ENCODE peak calls at places on chromosomes 5 and 9, in nine cellular contexts. T, I, P, D, J, U, W, Y and R are unnamed samples. For H3K4me1, the result is how much of the 10 kb centered on the place peaks cover.

GRCh38 chr9:15211160-15211993 is 95.6 kb downstream of the TTC39B start:
- DNase-seq in T (peak), I (peak), P (peak), D (peak), J (peak), U (peak), W (peak), Y (peak), R (peak)

GRCh38 chr9:33092634-33093033 is 16.2 kb upstream of the SMU1 start:
- DNase-seq in T (no peak), I (no peak), P (no peak), D (no peak), J (no peak), U (no peak), W (no peak), Y (no peak), R (no peak)

GRCh38 chr5:61026004-61026403 is 81.0 kb downstream of the NDUFAF2 start:
- DNase-seq in T (no peak), I (no peak), P (no peak), D (no peak), J (no peak), U (no peak), W (no peak), Y (no peak), R (no peak)

GRCh38 chr5:7869474-7870136 is 657 bp downstream of the MTRR start:
- DNase-seq in T (no peak), I (no peak), P (peak), D (no peak), J (peak), U (no peak), W (no peak), Y (peak), R (no peak)

GRCh38 chr9:19994296-19994695 is 205.5 kb upstream of the SLC24A2 start:
- DNase-seq in T (no peak), I (peak), P (no peak), D (no peak), J (peak), U (no peak), W (no peak), Y (no peak), R (no peak)

GRCh38 chr9:7811679-7812078 is 12.1 kb upstream of the DMAC1 start:
- DNase-seq in T (no peak), I (no peak), P (no peak), D (no peak), J (no peak), U (no peak), W (no peak), Y (no peak), R (no peak)

GRCh38 chr9:16363073-16363781 is 507.2 kb downstream of the BNC2 start:
- DNase-seq in T (no peak), I (no peak), P (no peak), D (no peak), J (no peak), U (peak), W (no peak), Y (no peak), R (no peak)

GRCh38 chr5:163564321-163564924 is 59.0 kb downstream of the MAT2B start:
- DNase-seq in T (peak), I (peak), P (peak), D (peak), J (peak), U (peak), W (peak), Y (peak), R (peak)

GRCh38 chr5:116035123-116035522 is 2.9 kb downstream of the ARL14EPL start:
- DNase-seq in T (no peak), I (peak), P (no peak), D (no peak), J (peak), U (no peak), W (no peak), Y (no peak), R (no peak)

GRCh38 chr5:139668924-139669680 is 21.0 kb downstream of the CXXC5 start:
- DNase-seq in T (no peak), I (no peak), P (no peak), D (no peak), J (no peak), U (no peak), W (no peak), Y (no peak), R (no peak)

GRCh38 chr5:82160948-82161347 is 117.2 kb downstream of the RPS23 start:
- DNase-seq in T (no peak), I (no peak), P (no peak), D (no peak), J (no peak), U (no peak), W (no peak), Y (no peak), R (no peak)

GRCh38 chr9:110389148-110389783 is 51.6 kb upstream of the TXNDC8 start:
- DNase-seq in T (no peak), I (no peak), P (no peak), D (no peak), J (no peak), U (no peak), W (no peak), Y (no peak), R (no peak)

GRCh38 chr9:32991895-32992595 is 9.4 kb downstream of the APTX start:
- DNase-seq in T (no peak), I (no peak), P (no peak), D (no peak), J (no peak), U (no peak), W (no peak), Y (no peak), R (no peak)

GRCh38 chr9:131735238-131736181 is 4.4 kb downstream of the RAPGEF1 start:
- DNase-seq in T (no peak), I (no peak), P (no peak), D (no peak), J (no peak), U (no peak), W (no peak), Y (no peak), R (peak)

GRCh38 chr9:131738293-131738692 is 1.6 kb downstream of the RAPGEF1 start:
- DNase-seq in T (no peak), I (no peak), P (no peak), D (no peak), J (no peak), U (no peak), W (no peak), Y (no peak), R (no peak)

GRCh38 chr9:131734781-131735180 is 5.1 kb downstream of the RAPGEF1 start:
- DNase-seq in T (no peak), I (no peak), P (no peak), D (no peak), J (no peak), U (no peak), W (no peak), Y (no peak), R (no peak)

GRCh38 chr9:131737426-131737825 is 2.5 kb downstream of the RAPGEF1 start:
- DNase-seq in T (no peak), I (no peak), P (no peak), D (no peak), J (no peak), U (no peak), W (no peak), Y (no peak), R (no peak)

GRCh38 chr9:131736440-131736839 is 3.4 kb downstream of the RAPGEF1 start:
- DNase-seq in T (no peak), I (no peak), P (no peak), D (no peak), J (no peak), U (no peak), W (no peak), Y (no peak), R (no peak)
- H3K4me1 ChIP-seq in T (under half), I (under half), P (under half), D (under half), J (under half), U (under half), W (under half), Y (half or more), R (under half)

GRCh38 chr5:25441810-25442209 is 797.0 kb upstream of the CDH10 start:
- DNase-seq in T (no peak), I (no peak), P (no peak), D (no peak), J (no peak), U (no peak), W (no peak), Y (no peak), R (no peak)

GRCh38 chr5:25435882-25436281 is 791.1 kb upstream of the CDH10 start:
- DNase-seq in T (no peak), I (no peak), P (no peak), D (no peak), J (no peak), U (no peak), W (no peak), Y (no peak), R (no peak)

GRCh38 chr5:25439025-25439424 is 794.2 kb upstream of the CDH10 start:
- DNase-seq in T (no peak), I (no peak), P (no peak), D (no peak), J (no peak), U (no peak), W (no peak), Y (no peak), R (no peak)

GRCh38 chr5:25436452-25436851 is 791.7 kb upstream of the CDH10 start:
- DNase-seq in T (no peak), I (no peak), P (no peak), D (no peak), J (no peak), U (no peak), W (no peak), Y (no peak), R (no peak)
- H3K4me1 ChIP-seq in T (under half), I (under half), P (under half), D (under half), J (under half), U (under half), W (under half), Y (under half), R (under half)

DNA sequence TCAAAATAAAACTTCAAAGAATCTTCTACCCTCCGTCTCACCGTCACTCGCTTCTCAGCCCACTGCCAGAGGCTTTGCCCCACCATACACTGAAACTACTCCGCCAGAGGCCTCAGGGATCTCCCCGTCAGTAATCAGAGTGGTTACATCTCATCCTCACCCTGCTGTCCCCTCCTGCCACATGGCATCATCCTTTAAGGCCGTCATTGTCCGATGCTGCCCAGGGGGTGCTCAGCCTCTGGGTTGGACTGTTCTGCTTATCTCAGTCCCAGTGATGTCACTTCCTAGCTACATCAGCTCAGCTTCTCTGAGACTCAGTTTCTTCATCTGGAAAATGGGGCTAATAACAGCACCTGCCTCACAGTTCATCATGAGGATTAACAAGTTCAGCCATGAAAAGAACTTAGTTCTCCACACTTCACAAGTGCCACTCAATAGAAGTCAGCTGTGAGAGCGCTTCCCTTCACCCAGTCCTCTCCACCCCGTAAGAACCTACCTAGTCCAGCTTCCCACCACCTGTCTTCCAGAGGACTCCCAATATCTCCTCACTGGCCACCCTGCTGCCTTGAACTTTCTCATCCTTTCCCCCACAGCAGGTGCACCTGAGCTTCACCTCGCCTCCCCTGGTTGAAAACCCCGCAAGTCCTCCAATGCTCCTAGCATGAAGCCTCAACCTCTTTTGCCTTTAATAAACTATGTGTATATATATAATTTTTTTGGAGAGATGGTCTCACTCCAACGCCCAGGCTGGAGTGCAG is 2.8 kb upstream of the IL3 start:
- DNase-seq in T (no peak), I (no peak), P (no peak), D (no peak), J (no peak), U (peak), W (no peak), Y (peak), R (peak)
- H3K4me1 ChIP-seq in T (under half), I (under half), P (under half), D (under half), J (under half), U (under half), W (under half), Y (under half), R (under half)

GRCh38 chr5:179271821-179272325 is 73.4 kb downstream of the ADAMTS2 start:
- DNase-seq in T (no peak), I (no peak), P (no peak), D (no peak), J (no peak), U (peak), W (no peak), Y (no peak), R (peak)
- H3K4me1 ChIP-seq in T (under half), I (under half), P (under half), D (under half), J (under half), U (under half), W (under half), Y (under half), R (under half)